ENCODE peak calls at places on chromosomes 12 and 14, in eight cellular contexts. V is fibroblast of lung; R is CD4-positive, alpha-beta memory T cell; G is GF-D8; S is A172; B is stimulated activated CD8-positive, alpha-beta memory T cell treated with anti-CD3 and anti-CD28 coated beads, Interleukin-15, amount 100 ng/mL, for 1 hour; P is ACHN; D is effector memory CD4-positive, alpha-beta T cell. I is an unnamed sample.

GRCh38 chr14:52694761-52695480 is 437 bp downstream of the ERO1A start:
- DNase-seq in V (peak; percentile 67), R (peak; percentile 74), G (peak; percentile 46), S (peak; percentile 20), B (peak; percentile 30), P (peak; percentile 50), D (peak; percentile 47), I (peak; percentile 31)

GRCh38 chr12:31736472-31736871 is 7.7 kb upstream of the AMN1 start:
- DNase-seq in V (peak; percentile 95), R (peak; percentile 82), G (no peak), S (peak; percentile 87), B (peak; percentile 37), P (peak; percentile 41), D (peak; percentile 59), I (peak; percentile 90)

GRCh38 chr12:68267892-68268396 is 14.5 kb upstream of the IL22 start:
- DNase-seq in V (peak; percentile 84), R (no peak), G (no peak), S (no peak), B (no peak), P (no peak), D (no peak), I (no peak)

GRCh38 chr14:57227083-57227482 is 41.6 kb downstream of the EXOC5 start:
- DNase-seq in V (no peak), R (no peak), G (no peak), S (no peak), B (no peak), P (no peak), D (no peak), I (no peak)

GRCh38 chr14:90060965-90061848 is 587 bp upstream of the KCNK13 start:
- DNase-seq in V (no peak), R (no peak), G (no peak), S (no peak), B (no peak), P (no peak), D (no peak), I (no peak)

GRCh38 chr14:63895510-63895909 is 42.7 kb downstream of the SYNE2 start:
- DNase-seq in V (no peak), R (no peak), G (no peak), S (no peak), B (no peak), P (no peak), D (no peak), I (no peak)

GRCh38 chr12:83527700-83528281 is 841.1 kb downstream of the TMTC2 start:
- DNase-seq in V (no peak), R (no peak), G (no peak), S (no peak), B (no peak), P (no peak), D (no peak), I (no peak)

GRCh38 chr14:95311752-95312151 is 8.0 kb downstream of the CLMN start:
- DNase-seq in V (peak; percentile 6), R (no peak), G (no peak), S (peak; percentile 19), B (no peak), P (peak; percentile 77), D (no peak), I (peak; percentile 55)

GRCh38 chr12:15886372-15887042 is 4.3 kb downstream of the STRAP start:
- DNase-seq in V (peak; percentile 53), R (no peak), G (no peak), S (no peak), B (no peak), P (no peak), D (no peak), I (no peak)

GRCh38 chr12:48767047-48767446 is 21.8 kb downstream of the ADCY6 start:
- DNase-seq in V (no peak), R (no peak), G (no peak), S (no peak), B (no peak), P (no peak), D (no peak), I (no peak)

GRCh38 chr12:68270358-68270757 is 17.0 kb upstream of the IL22 start:
- DNase-seq in V (no peak), R (no peak), G (no peak), S (no peak), B (no peak), P (peak; percentile 45), D (no peak), I (no peak)

GRCh38 chr14:64634558-64634957 is 69.7 kb upstream of the PLEKHG3 start:
- DNase-seq in V (no peak), R (no peak), G (no peak), S (no peak), B (no peak), P (no peak), D (no peak), I (no peak)

GRCh38 chr12:30997685-30998440 is 71.3 kb downstream of the TSPAN11 start:
- DNase-seq in V (no peak), R (no peak), G (no peak), S (no peak), B (no peak), P (no peak), D (no peak), I (no peak)

GRCh38 chr12:110370732-110371141 is 32.8 kb downstream of the ANAPC7 start:
- DNase-seq in V (no peak), R (no peak), G (no peak), S (no peak), B (no peak), P (no peak), D (no peak), I (no peak)

GRCh38 chr14:31788340-31788739 is 227.1 kb downstream of the NUBPL start:
- DNase-seq in V (no peak), R (no peak), G (no peak), S (no peak), B (no peak), P (no peak), D (no peak), I (no peak)

GRCh38 chr14:28608438-28608837 is 158.1 kb upstream of the FOXG1 start:
- DNase-seq in V (peak; percentile 68), R (no peak), G (no peak), S (no peak), B (no peak), P (no peak), D (no peak), I (no peak)

GRCh38 chr12:11666651-11667050 is 17.2 kb downstream of the ETV6 start:
- DNase-seq in V (no peak), R (no peak), G (no peak), S (no peak), B (no peak), P (no peak), D (no peak), I (no peak)